ENCODE peak calls at places on chromosomes 2 and 18, in ten cellular contexts. F is HCT116, R is tibial nerve, N is Calu3, G is mammary epithelial cell, Y is fibroblast of mammary gland, K is AG10803, Q is endothelial cell, P is cardiac fibroblast, J is endothelial cell of umbilical vein. I is an unnamed sample.

GRCh38 chr2:165161510-165161909 is 42.3 kb downstream of the SCN3A start:
- DNase-seq in F (no peak), R (no peak), N (no peak), G (no peak), Y (peak), K (peak), Q (no peak), P (peak), J (no peak), I (no peak)

GRCh38 chr18:57925706-57926105 is 118.3 kb upstream of the NEDD4L start:
- DNase-seq in F (no peak), R (no peak), N (no peak), G (peak), Y (peak), K (peak), Q (no peak), P (no peak), J (peak), I (no peak)

GRCh38 chr2:205889073-205889472 is 196.9 kb downstream of the INO80D start:
- DNase-seq in F (no peak), R (no peak), N (peak), G (peak), Y (no peak), K (peak), Q (no peak), P (no peak), J (peak), I (no peak)

GRCh38 chr2:143720093-143720664 is 591.0 kb downstream of the ARHGAP15 start:
- DNase-seq in F (peak), R (no peak), N (no peak), G (no peak), Y (no peak), K (no peak), Q (no peak), P (no peak), J (no peak), I (no peak)

GRCh38 chr18:79567481-79568147 is 112.0 kb upstream of the CTDP1 start:
- DNase-seq in F (no peak), R (no peak), N (no peak), G (peak), Y (peak), K (peak), Q (peak), P (peak), J (peak), I (no peak)

GRCh38 chr18:79071037-79071960 is 2.1 kb downstream of the ATP9B start:
- DNase-seq in F (no peak), R (no peak), N (no peak), G (no peak), Y (no peak), K (no peak), Q (no peak), P (no peak), J (no peak), I (no peak)

GRCh38 chr2:240597419-240598181 is 11.1 kb downstream of the CAPN10 start:
- DNase-seq in F (no peak), R (no peak), N (no peak), G (no peak), Y (no peak), K (no peak), Q (no peak), P (no peak), J (no peak), I (no peak)

GRCh38 chr2:238113611-238114010 is 13.5 kb downstream of the ESPNL start:
- DNase-seq in F (no peak), R (no peak), N (no peak), G (no peak), Y (no peak), K (no peak), Q (no peak), P (no peak), J (no peak), I (no peak)

GRCh38 chr2:49616800-49617199 is 462.5 kb upstream of the FSHR start:
- DNase-seq in F (no peak), R (peak), N (peak), G (peak), Y (peak), K (peak), Q (peak), P (peak), J (no peak), I (no peak)

GRCh38 chr2:150339951-150340350 is 147.5 kb downstream of the RND3 start:
- DNase-seq in F (no peak), R (no peak), N (no peak), G (no peak), Y (peak), K (peak), Q (no peak), P (no peak), J (peak), I (no peak)

GRCh38 chr2:172095146-172095904 is 7.4 kb downstream of the DLX2 start:
- DNase-seq in F (no peak), R (no peak), N (peak), G (peak), Y (peak), K (peak), Q (no peak), P (peak), J (peak), I (peak)

GRCh38 chr2:160271166-160272086 is 71.4 kb upstream of the ITGB6 start:
- DNase-seq in F (no peak), R (no peak), N (peak), G (no peak), Y (no peak), K (no peak), Q (no peak), P (peak), J (peak), I (no peak)

GRCh38 chr2:132255714-132256113 is 94.0 kb upstream of the ANKRD30BL start:
- DNase-seq in F (no peak), R (no peak), N (no peak), G (no peak), Y (no peak), K (no peak), Q (no peak), P (no peak), J (no peak), I (no peak)

GRCh38 chr2:238777369-238778067 is 70.4 kb upstream of the TWIST2 start:
- DNase-seq in F (no peak), R (no peak), N (no peak), G (no peak), Y (no peak), K (no peak), Q (no peak), P (no peak), J (no peak), I (peak)

GRCh38 chr2:240319221-240319854 is 116.1 kb upstream of the GPC1 start:
- DNase-seq in F (no peak), R (no peak), N (no peak), G (no peak), Y (peak), K (no peak), Q (no peak), P (peak), J (no peak), I (no peak)

GRCh38 chr2:204265701-204266310 is 279.5 kb upstream of the PARD3B start:
- DNase-seq in F (no peak), R (no peak), N (no peak), G (no peak), Y (no peak), K (no peak), Q (no peak), P (no peak), J (no peak), I (no peak)

GRCh38 chr2:131039535-131039907 is 53.7 kb downstream of the FAM168B start:
- DNase-seq in F (no peak), R (no peak), N (no peak), G (no peak), Y (peak), K (no peak), Q (no peak), P (peak), J (no peak), I (peak)

GRCh38 chr2:230933521-230934180 is 8.6 kb upstream of the GPR55 start:
- DNase-seq in F (no peak), R (no peak), N (no peak), G (no peak), Y (no peak), K (no peak), Q (no peak), P (no peak), J (no peak), I (peak)

GRCh38 chr2:44877417-44877816 is 64.1 kb upstream of the SIX3 start:
- DNase-seq in F (no peak), R (no peak), N (no peak), G (no peak), Y (no peak), K (no peak), Q (no peak), P (no peak), J (no peak), I (no peak)

GRCh38 chr2:211875488-211875887 is 663.1 kb downstream of the ERBB4 start:
- DNase-seq in F (no peak), R (no peak), N (no peak), G (no peak), Y (peak), K (no peak), Q (no peak), P (no peak), J (no peak), I (no peak)

GRCh38 chr2:173028671-173029070 is 47.0 kb upstream of the MAP3K20 start:
- DNase-seq in F (no peak), R (no peak), N (no peak), G (no peak), Y (peak), K (peak), Q (no peak), P (no peak), J (no peak), I (no peak)

GRCh38 chr2:223929575-223930001 is 15.5 kb downstream of the WDFY1 start:
- DNase-seq in F (no peak), R (no peak), N (no peak), G (no peak), Y (no peak), K (no peak), Q (no peak), P (no peak), J (no peak), I (no peak)

GRCh38 chr2:216621292-216621691 is 11.9 kb upstream of the IGFBP2 start:
- DNase-seq in F (no peak), R (no peak), N (no peak), G (no peak), Y (no peak), K (no peak), Q (no peak), P (no peak), J (no peak), I (no peak)

GRCh38 chr18:37391698-37392548 is 173.7 kb downstream of the CELF4 start:
- DNase-seq in F (no peak), R (no peak), N (no peak), G (no peak), Y (no peak), K (no peak), Q (no peak), P (no peak), J (no peak), I (no peak)

GRCh38 chr2:236574424-236575145 is 5.0 kb downstream of the ACKR3 start:
- DNase-seq in F (no peak), R (no peak), N (no peak), G (no peak), Y (no peak), K (no peak), Q (no peak), P (no peak), J (peak), I (no peak)

GRCh38 chr2:190173382-190173781 is 110.9 kb upstream of the MSTN start:
- DNase-seq in F (no peak), R (no peak), N (no peak), G (no peak), Y (peak), K (peak), Q (no peak), P (no peak), J (no peak), I (no peak)

GRCh38 chr18:44568986-44569385 is 111.7 kb upstream of the SETBP1 start:
- DNase-seq in F (no peak), R (no peak), N (no peak), G (peak), Y (no peak), K (peak), Q (no peak), P (no peak), J (no peak), I (no peak)

GRCh38 chr2:112686348-112687217 is 34.2 kb upstream of the NT5DC4 start:
- DNase-seq in F (no peak), R (no peak), N (no peak), G (no peak), Y (no peak), K (no peak), Q (no peak), P (no peak), J (no peak), I (no peak)

GRCh38 chr2:112684415-112684775 is 36.4 kb upstream of the NT5DC4 start:
- DNase-seq in F (no peak), R (no peak), N (no peak), G (no peak), Y (no peak), K (no peak), Q (no peak), P (no peak), J (no peak), I (no peak)

GRCh38 chr2:112683550-112684414 is 37.0 kb upstream of the NT5DC4 start:
- DNase-seq in F (no peak), R (no peak), N (no peak), G (no peak), Y (no peak), K (no peak), Q (peak), P (no peak), J (no peak), I (no peak)

GRCh38 chr2:112688086-112688880 is 32.5 kb upstream of the NT5DC4 start:
- DNase-seq in F (no peak), R (no peak), N (no peak), G (no peak), Y (peak), K (no peak), Q (no peak), P (peak), J (peak), I (no peak)

GRCh38 chr2:112685167-112685884 is 35.5 kb upstream of the NT5DC4 start:
- DNase-seq in F (no peak), R (no peak), N (no peak), G (no peak), Y (no peak), K (no peak), Q (no peak), P (no peak), J (no peak), I (no peak)
- TF ChIP-seq CTCF in F (peak), R (no peak), N (no peak), G (peak), Y (peak), K (peak), Q (peak), P (peak), J (peak), I (peak)

GRCh38 chr18:54254265-54254758 is 15.0 kb upstream of the POLI start:
- DNase-seq in F (peak), R (no peak), N (no peak), G (peak), Y (peak), K (peak), Q (no peak), P (peak), J (no peak), I (no peak)
- TF ChIP-seq CTCF in F (no peak), R (no peak), N (no peak), G (no peak), Y (no peak), K (no peak), Q (no peak), P (no peak), J (no peak), I (no peak)

GRCh38 chr2:61398413-61398812 is 72.5 kb downstream of the USP34 start:
- DNase-seq in F (no peak), R (no peak), N (no peak), G (no peak), Y (no peak), K (no peak), Q (no peak), P (no peak), J (no peak), I (no peak)

DNA sequence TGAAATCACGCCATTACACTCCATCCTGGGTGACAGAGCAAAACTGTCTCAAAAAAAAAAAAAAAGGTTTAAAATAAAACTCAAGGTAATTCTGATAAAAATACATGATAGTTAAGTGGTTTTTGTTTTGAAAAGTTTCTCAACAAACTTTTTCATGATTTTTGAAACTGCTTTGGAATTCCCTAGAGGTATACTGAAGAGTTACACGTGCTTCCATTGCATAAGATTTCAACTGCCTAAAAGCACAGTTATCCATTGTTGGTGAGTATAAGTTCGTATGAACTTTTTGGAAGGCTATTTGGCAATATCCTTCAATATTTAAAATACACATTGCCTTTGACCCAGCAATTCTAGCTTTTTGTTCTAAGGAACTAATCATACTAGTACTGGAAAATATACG is 74.9 kb downstream of the USP34 start:
- DNase-seq in F (no peak), R (no peak), N (no peak), G (no peak), Y (peak), K (peak), Q (no peak), P (peak), J (no peak), I (no peak)
- TF ChIP-seq CTCF in F (no peak), R (no peak), N (no peak), G (no peak), Y (no peak), K (no peak), Q (no peak), P (no peak), J (no peak), I (no peak)

GRCh38 chr2:222677981-222678380 is 6.5 kb downstream of the MOGAT1 start:
- DNase-seq in F (no peak), R (no peak), N (no peak), G (no peak), Y (no peak), K (no peak), Q (no peak), P (no peak), J (no peak), I (no peak)
- TF ChIP-seq CTCF in F (no peak), R (no peak), N (peak), G (no peak), Y (peak), K (no peak), Q (peak), P (peak), J (no peak), I (peak)

GRCh38 chr2:199940373-199940772 is 14.9 kb downstream of the TYW5 start:
- DNase-seq in F (peak), R (no peak), N (no peak), G (peak), Y (peak), K (peak), Q (no peak), P (peak), J (peak), I (no peak)
- TF ChIP-seq CTCF in F (peak), R (no peak), N (no peak), G (peak), Y (peak), K (peak), Q (peak), P (peak), J (peak), I (peak)

GRCh38 chr2:137096693-137097092 is 331.3 kb downstream of the THSD7B start:
- DNase-seq in F (no peak), R (no peak), N (peak), G (peak), Y (no peak), K (no peak), Q (no peak), P (no peak), J (no peak), I (no peak)
- TF ChIP-seq CTCF in F (no peak), R (no peak), N (no peak), G (peak), Y (no peak), K (no peak), Q (no peak), P (peak), J (no peak), I (peak)

GRCh38 chr2:56134861-56135260 is 48.9 kb upstream of the CCDC85A start:
- DNase-seq in F (no peak), R (no peak), N (no peak), G (no peak), Y (no peak), K (no peak), Q (no peak), P (no peak), J (no peak), I (no peak)

GRCh38 chr2:56133931-56134629 is 49.7 kb upstream of the CCDC85A start:
- DNase-seq in F (no peak), R (no peak), N (no peak), G (no peak), Y (no peak), K (no peak), Q (no peak), P (no peak), J (peak), I (no peak)

GRCh38 chr2:56130463-56131070 is 53.2 kb upstream of the CCDC85A start:
- DNase-seq in F (peak), R (peak), N (peak), G (peak), Y (peak), K (peak), Q (peak), P (peak), J (peak), I (no peak)

GRCh38 chr2:56132138-56132537 is 51.7 kb upstream of the CCDC85A start:
- DNase-seq in F (peak), R (no peak), N (no peak), G (peak), Y (peak), K (peak), Q (no peak), P (peak), J (peak), I (no peak)

GRCh38 chr2:56133441-56133840 is 50.3 kb upstream of the CCDC85A start:
- DNase-seq in F (no peak), R (no peak), N (no peak), G (no peak), Y (no peak), K (no peak), Q (no peak), P (no peak), J (no peak), I (no peak)
- TF ChIP-seq CTCF in F (no peak), R (no peak), N (no peak), G (no peak), Y (no peak), K (no peak), Q (no peak), P (no peak), J (no peak), I (no peak)